ENCODE peak calls at places on chromosome 17, in seven cellular contexts. M is NCI-H460; G is EL; S is lower leg skin; V is left ventricle myocardium inferior; T is activated effector memory CD4-positive, alpha-beta T cell treated with anti-CD3 and anti-CD28 coated beads, Interleukin-2, amount 50 U/mL, for 16 hours; J is K562. W is an unnamed sample.
A peak's percentile ranks its signal among the peaks of the same experiment; 100 is the strongest.

GRCh38 chr17:10767237-10767636 is 36.7 kb downstream of the TMEM238L start:
- DNase-seq in M (no peak), G (no peak), S (no peak), V (no peak), T (no peak), J (no peak), W (no peak)

GRCh38 chr17:62933986-62934385 is 32.0 kb upstream of the TANC2 start:
- DNase-seq in M (no peak), G (no peak), S (no peak), V (no peak), T (no peak), J (no peak), W (no peak)

GRCh38 chr17:72116692-72117469 is 3.9 kb upstream of the SOX9 start:
- DNase-seq in M (no peak), G (peak; percentile 37), S (no peak), V (no peak), T (no peak), J (no peak), W (no peak)

GRCh38 chr17:68627956-68628355 is 26.8 kb upstream of the FAM20A start:
- DNase-seq in M (no peak), G (no peak), S (no peak), V (no peak), T (no peak), J (peak; percentile 7), W (no peak)

GRCh38 chr17:79504181-79504605 is 106.7 kb downstream of the RBFOX3 start:
- DNase-seq in M (no peak), G (no peak), S (no peak), V (no peak), T (no peak), J (no peak), W (no peak)

GRCh38 chr17:67532326-67532871 is 155.3 kb downstream of the PITPNC1 start:
- DNase-seq in M (no peak), G (no peak), S (no peak), V (peak; percentile 24), T (no peak), J (no peak), W (no peak)

GRCh38 chr17:5561736-5562135 is 22.6 kb downstream of the NLRP1 start:
- DNase-seq in M (no peak), G (no peak), S (no peak), V (no peak), T (peak; percentile 54), J (no peak), W (no peak)

GRCh38 chr17:20072692-20072992 is 63.5 kb downstream of the SPECC1 start:
- DNase-seq in M (no peak), G (no peak), S (no peak), V (no peak), T (no peak), J (no peak), W (no peak)

GRCh38 chr17:17851603-17852002 is 14.8 kb upstream of the SREBF1 start:
- DNase-seq in M (no peak), G (no peak), S (no peak), V (no peak), T (no peak), J (no peak), W (no peak)

GRCh38 chr17:16418684-16419066 is 3.3 kb downstream of the TRPV2 start:
- DNase-seq in M (no peak), G (no peak), S (no peak), V (no peak), T (no peak), J (no peak), W (no peak)

GRCh38 chr17:12078791-12079190 is 58.1 kb downstream of the MAP2K4 start:
- DNase-seq in M (no peak), G (peak; percentile 84), S (no peak), V (no peak), T (no peak), J (no peak), W (no peak)

GRCh38 chr17:46853896-46854444 is 2.6 kb downstream of the WNT9B start:
- DNase-seq in M (no peak), G (peak; percentile 42), S (no peak), V (no peak), T (no peak), J (no peak), W (no peak)

GRCh38 chr17:50190278-50191069 is 11.0 kb downstream of the COL1A1 start:
- DNase-seq in M (no peak), G (no peak), S (no peak), V (no peak), T (no peak), J (no peak), W (no peak)

GRCh38 chr17:9905902-9906301 is 831 bp upstream of the RCVRN start:
- DNase-seq in M (peak; percentile 26), G (peak; percentile 22), S (no peak), V (peak; percentile 49), T (peak; percentile 49), J (peak; percentile 54), W (no peak)

GRCh38 chr17:7292729-7293128 is 1.7 kb downstream of the YBX2 start:
- DNase-seq in M (no peak), G (no peak), S (no peak), V (no peak), T (no peak), J (no peak), W (no peak)

GRCh38 chr17:35433075-35433894 is 985 bp upstream of the SLFN12 start:
- DNase-seq in M (peak; percentile 87), G (peak; percentile 100), S (peak; percentile 84), V (peak; percentile 56), T (peak; percentile 84), J (peak; percentile 66), W (peak; percentile 100)

GRCh38 chr17:31068291-31068690 is 26.5 kb upstream of the NF1 start:
- DNase-seq in M (peak; percentile 20), G (peak; percentile 66), S (no peak), V (no peak), T (peak; percentile 78), J (peak; percentile 56), W (peak; percentile 25)

GRCh38 chr17:40473573-40474365 is 27.7 kb downstream of the TNS4 start:
- DNase-seq in M (no peak), G (no peak), S (no peak), V (no peak), T (no peak), J (no peak), W (no peak)

GRCh38 chr17:77386502-77387192 is 245.9 kb downstream of the SEC14L1 start:
- DNase-seq in M (no peak), G (no peak), S (no peak), V (no peak), T (no peak), J (no peak), W (no peak)

GRCh38 chr17:683499-684254 is 31.0 kb downstream of the VPS53 start:
- DNase-seq in M (peak; percentile 83), G (no peak), S (no peak), V (no peak), T (no peak), J (no peak), W (no peak)

GRCh38 chr17:20200016-20200788 is 191.0 kb downstream of the SPECC1 start:
- DNase-seq in M (no peak), G (no peak), S (no peak), V (no peak), T (no peak), J (no peak), W (no peak)

GRCh38 chr17:10574324-10574723 is 24.9 kb upstream of the MYH2 start:
- DNase-seq in M (no peak), G (peak; percentile 17), S (no peak), V (no peak), T (no peak), J (no peak), W (no peak)

GRCh38 chr17:19009970-19010369 is 5.4 kb upstream of the FAM83G start:
- DNase-seq in M (no peak), G (no peak), S (no peak), V (no peak), T (no peak), J (no peak), W (no peak)

GRCh38 chr17:76278952-76279741 is 14.0 kb downstream of the UBALD2 start:
- DNase-seq in M (peak; percentile 77), G (peak; percentile 77), S (peak; percentile 79), V (peak; percentile 89), T (peak; percentile 95), J (peak; percentile 87), W (no peak)

GRCh38 chr17:34163681-34164080 is 91.4 kb upstream of the CCL2 start:
- DNase-seq in M (no peak), G (peak; percentile 29), S (no peak), V (no peak), T (no peak), J (peak; percentile 34), W (no peak)

GRCh38 chr17:45429338-45430005 is 3.2 kb downstream of the ARHGAP27 start:
- DNase-seq in M (no peak), G (no peak), S (no peak), V (no peak), T (peak; percentile 57), J (no peak), W (no peak)

GRCh38 chr17:59626756-59627155 is 7.1 kb downstream of the CLTC start:
- DNase-seq in M (no peak), G (no peak), S (no peak), V (no peak), T (no peak), J (no peak), W (no peak)

GRCh38 chr17:35241520-35241919 is 1.4 kb upstream of the SLFN5 start:
- DNase-seq in M (no peak), G (no peak), S (no peak), V (no peak), T (peak; percentile 81), J (no peak), W (no peak)

GRCh38 chr17:61582593-61582992 is 8.4 kb downstream of the NACA2 start:
- DNase-seq in M (no peak), G (no peak), S (no peak), V (no peak), T (no peak), J (no peak), W (no peak)

GRCh38 chr17:43175213-43176118 is 4.5 kb downstream of the NBR1 start:
- DNase-seq in M (no peak), G (peak; percentile 86), S (no peak), V (no peak), T (no peak), J (no peak), W (no peak)